ENCODE peak calls at places on chromosomes 5 and 9, in four cellular contexts. S is stomach, W is spleen, C is upper lobe of right lung. B is an unnamed sample.

GRCh38 chr9:98502976-98503325 is 205.8 kb downstream of the GABBR2 start:
- DNase-seq in S (no peak), C (peak; percentile 76), W (no peak), B (no peak)

GRCh38 chr5:143588933-143589662 is 185.6 kb upstream of the NR3C1 start:
- DNase-seq in C (no peak), S (no peak), W (no peak), B (no peak)

GRCh38 chr5:54045077-54045792 is 265.1 kb downstream of the ARL15 start:
- DNase-seq in W (no peak), C (no peak), S (peak; percentile 74), B (no peak)

GRCh38 chr9:37370968-37371563 is 51.4 kb upstream of the GRHPR start:
- DNase-seq in C (no peak), W (peak; percentile 80), S (no peak), B (no peak)

GRCh38 chr5:163509288-163510040 is 4.0 kb downstream of the MAT2B start:
- DNase-seq in W (no peak), C (no peak), S (peak; percentile 31), B (no peak)

GRCh38 chr5:159951387-159951786 is 35.1 kb downstream of the ADRA1B start:
- DNase-seq in W (no peak), S (no peak), C (no peak), B (no peak)

GRCh38 chr5:107476783-107477182 is 194.0 kb downstream of the EFNA5 start:
- DNase-seq in C (no peak), W (no peak), S (peak; percentile 50), B (no peak)

GRCh38 chr9:128250839-128251558 is 24.8 kb downstream of the GOLGA2 start:
- DNase-seq in S (no peak), C (no peak), W (no peak), B (no peak)

GRCh38 chr9:138104251-138105122 is 226.9 kb downstream of the CACNA1B start:
- DNase-seq in C (peak; percentile 58), W (peak; percentile 33), S (no peak), B (no peak)

GRCh38 chr5:31226651-31227050 is 33.2 kb downstream of the CDH6 start:
- DNase-seq in S (no peak), C (no peak), W (no peak), B (no peak)

GRCh38 chr5:153827407-153827806 is 211.3 kb downstream of the FAM114A2 start:
- DNase-seq in W (no peak), C (no peak), S (no peak), B (no peak)

GRCh38 chr5:156435101-156435500 is 108.1 kb downstream of the SGCD start:
- DNase-seq in C (no peak), W (no peak), S (no peak), B (no peak)

GRCh38 chr5:157253547-157253946 is 12.4 kb upstream of the CYFIP2 start:
- DNase-seq in S (peak; percentile 47), C (no peak), W (no peak), B (no peak)

GRCh38 chr5:168747987-168748777 is 169.0 kb upstream of the PANK3 start:
- DNase-seq in S (no peak), W (peak; percentile 72), C (no peak), B (no peak)

GRCh38 chr9:83242066-83242465 is 179.1 kb upstream of the RASEF start:
- DNase-seq in C (no peak), W (no peak), S (no peak), B (no peak)

GRCh38 chr5:119328753-119329602 is 26.8 kb upstream of the TNFAIP8 start:
- DNase-seq in S (no peak), C (no peak), W (no peak), B (no peak)

GRCh38 chr9:14395300-14396082 is 81.5 kb upstream of the NFIB start:
- DNase-seq in S (no peak), W (peak; percentile 75), C (no peak), B (peak; percentile 47)

GRCh38 chr5:34915856-34916192 is 313 bp downstream of the BRIX1 start:
- DNase-seq in C (no peak), S (no peak), W (no peak), B (no peak)

GRCh38 chr9:123113185-123113584 is 79.7 kb downstream of the GPR21 start:
- DNase-seq in C (no peak), S (no peak), W (no peak), B (no peak)

GRCh38 chr5:36886791-36887190 is 10.2 kb downstream of the NIPBL start:
- DNase-seq in W (no peak), S (no peak), C (no peak), B (no peak)

GRCh38 chr9:2755285-2755684 is 38.0 kb downstream of the KCNV2 start:
- DNase-seq in S (no peak), W (no peak), C (no peak), B (no peak)

GRCh38 chr5:142543951-142544753 is 141.7 kb downstream of the FGF1 start:
- DNase-seq in C (no peak), S (no peak), W (no peak), B (no peak)

GRCh38 chr5:33363537-33363936 is 77.2 kb upstream of the TARS1 start:
- DNase-seq in S (no peak), W (no peak), C (no peak), B (no peak)

GRCh38 chr5:61048534-61048933 is 103.5 kb downstream of the NDUFAF2 start:
- DNase-seq in W (no peak), C (no peak), S (no peak), B (no peak)

GRCh38 chr9:129077236-129077635 is 3.7 kb upstream of the DOLPP1 start:
- DNase-seq in C (no peak), S (peak; percentile 64), W (no peak), B (no peak)

GRCh38 chr5:180173875-180174586 is 35.0 kb downstream of the RASGEF1C start:
- DNase-seq in W (peak; percentile 34), S (no peak), C (no peak), B (no peak)

GRCh38 chr5:73464016-73464745 is 15.6 kb upstream of the FOXD1 start:
- DNase-seq in W (no peak), C (no peak), S (no peak), B (no peak)

GRCh38 chr5:172941067-172941516 is 18.1 kb upstream of the RPL26L1 start:
- DNase-seq in C (no peak), W (no peak), S (no peak), B (no peak)

GRCh38 chr9:96148634-96149138 is 153.3 kb downstream of the HSD17B3 start:
- DNase-seq in W (no peak), C (no peak), S (no peak), B (no peak)

GRCh38 chr9:38363589-38363925 is 28.9 kb upstream of the ALDH1B1 start:
- DNase-seq in S (no peak), W (no peak), C (no peak), B (no peak)

GRCh38 chr5:88872971-88873370 is 10.0 kb downstream of the MEF2C start:
- DNase-seq in S (no peak), C (no peak), W (no peak), B (no peak)
- H3K27ac ChIP-seq in S (no peak overlapping the region), C (no peak overlapping the region), W (peak overlapping the region; percentile 29), B (no peak overlapping the region)

DNA sequence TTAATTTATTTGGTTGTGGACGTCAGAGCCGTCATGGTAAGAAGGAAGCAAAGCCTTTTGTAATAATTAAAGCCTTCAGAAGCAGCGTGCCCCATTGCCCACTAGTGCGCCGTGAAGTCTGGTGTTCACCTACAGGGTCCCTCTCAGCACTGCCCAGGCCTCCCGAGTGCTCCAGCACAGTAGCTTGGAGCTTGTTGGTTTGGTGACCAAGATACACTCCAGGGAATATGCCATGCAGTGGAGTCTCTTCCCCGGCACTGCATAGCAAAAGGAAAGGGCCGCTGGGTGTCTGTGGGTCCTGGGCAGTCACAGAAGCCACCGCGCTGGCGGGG is 478 bp upstream of the SYK start:
- DNase-seq in W (no peak), C (no peak), S (no peak), B (no peak)
- H3K27ac ChIP-seq in W (peak overlapping the region; percentile 92), C (peak overlapping the region; percentile 91), S (peak overlapping the region; percentile 78), B (no peak overlapping the region)

GRCh38 chr5:15834596-15835245 is 334.7 kb downstream of the FBXL7 start:
- DNase-seq in C (no peak), S (no peak), W (no peak), B (no peak)

GRCh38 chr5:15833365-15833764 is 333.4 kb downstream of the FBXL7 start:
- DNase-seq in W (no peak), S (no peak), C (no peak), B (no peak)

GRCh38 chr5:15837584-15838289 is 337.8 kb downstream of the FBXL7 start:
- DNase-seq in W (no peak), S (no peak), C (no peak), B (no peak)

GRCh38 chr5:15831408-15831807 is 331.4 kb downstream of the FBXL7 start:
- DNase-seq in C (no peak), W (no peak), S (no peak), B (no peak)

DNA sequence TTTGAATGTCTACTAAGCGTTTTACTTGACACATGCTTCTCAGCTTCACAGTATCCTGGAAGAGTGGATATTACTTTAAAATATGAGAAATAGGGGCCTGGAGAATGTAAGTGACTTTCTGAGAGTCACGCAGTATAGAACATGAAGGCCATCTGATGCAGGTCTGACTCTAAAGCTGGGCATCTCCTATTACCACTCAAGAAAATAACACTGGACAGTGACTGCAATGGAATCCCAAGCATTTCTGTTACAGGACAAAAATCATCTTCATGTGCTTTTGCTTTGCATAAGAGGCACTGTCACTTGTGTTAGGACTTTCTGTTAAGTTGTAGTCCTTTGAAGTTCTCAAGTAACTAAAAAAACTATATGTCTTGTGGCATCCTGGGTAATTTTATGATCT is 335.5 kb downstream of the FBXL7 start:
- DNase-seq in C (no peak), S (no peak), W (no peak), B (no peak)
- H3K27ac ChIP-seq in C (no peak overlapping the region), S (no peak overlapping the region), W (no peak overlapping the region), B (no peak overlapping the region)

GRCh38 chr9:109428854-109429253 is 69.3 kb downstream of the PTPN3 start:
- DNase-seq in S (no peak), W (no peak), C (no peak), B (no peak)
- H3K27ac ChIP-seq in S (no peak overlapping the region), W (no peak overlapping the region), C (no peak overlapping the region), B (no peak overlapping the region)

DNA sequence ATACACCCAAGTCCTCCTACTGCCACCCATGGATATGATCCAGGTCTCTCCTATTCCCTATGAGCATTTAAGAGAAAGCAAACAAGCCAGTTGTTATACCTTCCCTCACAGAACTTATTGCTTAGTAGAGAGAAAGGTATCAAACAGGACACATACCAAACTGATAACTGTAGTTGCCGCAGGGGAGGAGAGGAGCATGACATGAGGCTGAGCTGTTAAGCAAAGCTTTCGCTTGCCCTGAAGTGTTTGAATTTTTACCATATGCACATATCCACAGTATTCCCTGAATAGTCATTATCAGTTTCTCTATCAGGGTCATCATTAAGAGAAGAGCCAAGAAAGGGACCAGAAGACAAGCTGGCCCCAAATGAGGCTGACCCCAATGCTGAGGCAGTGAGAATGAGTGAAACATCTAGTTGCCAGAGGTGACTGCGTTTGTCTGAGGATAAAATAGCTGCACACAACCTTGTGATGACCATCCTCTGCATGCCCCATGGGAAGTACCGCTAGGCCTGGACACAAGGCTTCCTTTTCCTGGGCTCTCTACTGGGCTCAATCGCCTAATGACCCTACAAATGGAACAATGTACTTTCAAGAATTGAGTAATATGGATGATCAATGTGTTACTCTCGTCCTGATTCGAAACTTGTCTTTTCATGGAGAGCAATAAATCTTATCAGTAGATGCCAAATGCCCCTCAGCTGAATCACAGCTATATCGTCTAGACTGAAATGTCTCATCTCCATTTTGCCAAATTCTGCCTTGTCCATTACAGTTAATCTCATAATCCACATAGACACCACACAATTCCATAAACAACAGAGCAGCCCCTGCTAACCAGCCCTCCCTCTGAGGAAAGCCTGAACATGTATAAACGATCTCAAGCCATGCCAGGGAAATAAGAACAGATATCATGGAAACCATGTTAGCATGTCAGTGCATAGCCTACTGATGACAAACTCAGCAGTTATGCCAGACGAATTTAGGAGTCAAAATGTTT is 4.3 kb upstream of the IFNK start:
- DNase-seq in C (no peak), W (no peak), S (no peak), B (no peak)
- H3K27ac ChIP-seq in C (no peak overlapping the region), W (no peak overlapping the region), S (no peak overlapping the region), B (no peak overlapping the region)

B was measured in ovary.